ENCODE peak calls at places on chromosomes 12 and 14, in seven cellular contexts. F is lung, S is GM03348, Z is NCI-H345, C is NAMALWA, G is GM12865, M is uterus. V is an unnamed sample.

GRCh38 chr14:74612346-74613021 is 447 bp upstream of the LTBP2 start:
- DNase-seq in F (peak; percentile 69), S (peak; percentile 94), Z (peak; percentile 78), C (peak; percentile 72), G (peak; percentile 83), M (peak; percentile 83), V (peak; percentile 86)

GRCh38 chr14:55074662-55075061 is 23.2 kb downstream of the MAPK1IP1L start:
- DNase-seq in F (no peak), S (no peak), Z (no peak), C (peak; percentile 32), G (peak; percentile 82), M (no peak), V (peak; percentile 55)

GRCh38 chr12:10191865-10192264 is 13.0 kb downstream of the TMEM52B start:
- DNase-seq in F (no peak), S (peak; percentile 70), Z (no peak), C (no peak), G (no peak), M (no peak), V (no peak)

GRCh38 chr14:106268013-106268727 is 741.8 kb downstream of the TMEM121 start:
- DNase-seq in F (no peak), S (no peak), Z (no peak), C (peak; percentile 74), G (peak; percentile 47), M (no peak), V (no peak)

GRCh38 chr14:105086833-105087307 is 21.6 kb upstream of the GPR132 start:
- DNase-seq in F (peak; percentile 75), S (peak; percentile 92), Z (peak; percentile 85), C (peak; percentile 91), G (peak; percentile 92), M (peak; percentile 76), V (peak; percentile 95)

GRCh38 chr12:107423531-107423930 is 262.1 kb upstream of the PWP1 start:
- DNase-seq in F (no peak), S (no peak), Z (no peak), C (no peak), G (no peak), M (no peak), V (no peak)

GRCh38 chr12:6927379-6927991 is at the start of gene ATN1:
- DNase-seq in F (peak; percentile 78), S (peak; percentile 86), Z (peak; percentile 46), C (no peak), G (no peak), M (peak; percentile 92), V (peak; percentile 96)

GRCh38 chr12:2631613-2632350 is 163.0 kb upstream of the FKBP4 start:
- DNase-seq in F (no peak), S (no peak), Z (no peak), C (no peak), G (no peak), M (no peak), V (peak; percentile 35)

GRCh38 chr12:1777798-1778197 is 42.6 kb upstream of the LRTM2 start:
- DNase-seq in F (no peak), S (peak; percentile 76), Z (no peak), C (no peak), G (no peak), M (no peak), V (no peak)

GRCh38 chr14:30988509-30988908 is 36.9 kb upstream of the AP4S1 start:
- DNase-seq in F (no peak), S (peak; percentile 42), Z (no peak), C (no peak), G (no peak), M (no peak), V (no peak)

GRCh38 chr12:121451931-121452330 is 52.0 kb downstream of the RNF34 start:
- DNase-seq in F (no peak), S (peak; percentile 55), Z (no peak), C (no peak), G (no peak), M (no peak), V (peak; percentile 52)

GRCh38 chr14:69012251-69012953 is 33.3 kb upstream of the ACTN1 start:
- DNase-seq in F (no peak), S (peak; percentile 30), Z (no peak), C (no peak), G (no peak), M (no peak), V (no peak)

GRCh38 chr12:117076410-117077372 is 22.5 kb downstream of the TESC start:
- DNase-seq in F (no peak), S (no peak), Z (no peak), C (no peak), G (no peak), M (no peak), V (peak; percentile 73)

GRCh38 chr14:22391908-22392307 is 197.1 kb downstream of the DAD1 start:
- DNase-seq in F (peak; percentile 74), S (peak; percentile 65), Z (no peak), C (peak; percentile 68), G (peak; percentile 89), M (peak; percentile 49), V (peak; percentile 90)

GRCh38 chr14:50599700-50600444 is 39.9 kb downstream of the ATL1 start:
- DNase-seq in F (no peak), S (peak; percentile 44), Z (peak; percentile 19), C (peak; percentile 31), G (peak; percentile 55), M (no peak), V (peak; percentile 49)

GRCh38 chr12:3752741-3753486 is at the start of gene CRACR2A:
- DNase-seq in F (peak; percentile 51), S (peak; percentile 92), Z (peak; percentile 24), C (peak; percentile 92), G (peak; percentile 94), M (peak; percentile 71), V (peak; percentile 92)

GRCh38 chr14:50763386-50764007 is 67.5 kb downstream of the NIN start:
- DNase-seq in F (no peak), S (peak; percentile 72), Z (no peak), C (no peak), G (no peak), M (no peak), V (peak; percentile 47)